ENCODE peak calls at places on chromosomes 11 and 22, in four cellular contexts. N, I, K and E are unnamed samples.

GRCh38 chr11:118633319-118633690 is 25.9 kb downstream of the PHLDB1 start:
- DNase-seq in N (no peak), I (no peak), K (no peak), E (no peak)

GRCh38 chr22:41561335-41561734 is 525 bp downstream of the CSDC2 start:
- DNase-seq in N (no peak), I (no peak), K (no peak), E (no peak)

GRCh38 chr22:38657248-38657909 is 941 bp downstream of the CBY1 start:
- DNase-seq in N (peak), I (peak), K (peak), E (no peak)

GRCh38 chr22:17911887-17912286 is 112.5 kb downstream of the MICAL3 start:
- DNase-seq in N (no peak), I (no peak), K (no peak), E (no peak)

GRCh38 chr11:27013741-27014415 is 20.0 kb downstream of the FIBIN start:
- DNase-seq in N (no peak), I (no peak), K (no peak), E (no peak)

GRCh38 chr11:46463701-46464100 is 72.1 kb upstream of the CHRM4 start:
- DNase-seq in N (no peak), I (no peak), K (no peak), E (no peak)

GRCh38 chr22:25702046-25702445 is 39.9 kb upstream of the MYO18B start:
- DNase-seq in N (no peak), I (peak), K (peak), E (no peak)

GRCh38 chr11:123570939-123571590 is 83.4 kb downstream of the SCN3B start:
- DNase-seq in N (no peak), I (no peak), K (no peak), E (no peak)

GRCh38 chr22:37062366-37062655 is 10.8 kb downstream of the KCTD17 start:
- DNase-seq in N (no peak), I (no peak), K (no peak), E (no peak)

DNA sequence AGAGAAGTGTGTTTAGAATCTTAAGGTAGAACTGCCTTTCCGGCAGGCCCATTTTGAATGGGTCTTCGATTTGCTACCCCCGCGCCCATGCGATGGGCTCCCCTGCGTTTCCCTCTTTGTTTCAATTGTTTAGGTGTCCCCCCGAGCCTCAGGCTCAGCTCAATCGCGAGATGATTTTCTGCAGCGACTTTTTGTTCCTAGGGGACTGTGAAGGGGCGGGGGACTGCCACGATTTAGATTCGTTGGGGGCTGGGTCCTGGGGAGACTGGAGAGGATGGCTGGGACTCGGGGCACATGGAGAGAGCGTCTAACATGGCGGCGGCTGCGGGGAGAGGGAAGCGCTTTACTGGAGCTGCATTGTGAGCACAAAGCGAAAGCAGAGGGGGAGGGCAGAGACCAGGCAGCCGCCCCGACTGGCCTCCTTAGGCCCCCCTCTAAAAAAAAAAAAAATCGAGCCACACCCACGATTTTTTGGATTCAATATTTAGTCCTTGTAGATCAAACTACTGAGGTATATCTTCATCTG is 1.7 kb downstream of the CAPRIN1 start:
- DNase-seq in N (peak), I (peak), K (peak), E (no peak)
- TF ChIP-seq POLR2AphosphoS5 in N (peak), I (peak), K (peak), E (no peak)

GRCh38 chr11:304061-304506 is 3.5 kb upstream of the IFITM2 start:
- DNase-seq in N (no peak), I (no peak), K (no peak), E (no peak)
- TF ChIP-seq ELF1 in N (no peak), I (no peak), K (no peak), E (no peak)

DNA sequence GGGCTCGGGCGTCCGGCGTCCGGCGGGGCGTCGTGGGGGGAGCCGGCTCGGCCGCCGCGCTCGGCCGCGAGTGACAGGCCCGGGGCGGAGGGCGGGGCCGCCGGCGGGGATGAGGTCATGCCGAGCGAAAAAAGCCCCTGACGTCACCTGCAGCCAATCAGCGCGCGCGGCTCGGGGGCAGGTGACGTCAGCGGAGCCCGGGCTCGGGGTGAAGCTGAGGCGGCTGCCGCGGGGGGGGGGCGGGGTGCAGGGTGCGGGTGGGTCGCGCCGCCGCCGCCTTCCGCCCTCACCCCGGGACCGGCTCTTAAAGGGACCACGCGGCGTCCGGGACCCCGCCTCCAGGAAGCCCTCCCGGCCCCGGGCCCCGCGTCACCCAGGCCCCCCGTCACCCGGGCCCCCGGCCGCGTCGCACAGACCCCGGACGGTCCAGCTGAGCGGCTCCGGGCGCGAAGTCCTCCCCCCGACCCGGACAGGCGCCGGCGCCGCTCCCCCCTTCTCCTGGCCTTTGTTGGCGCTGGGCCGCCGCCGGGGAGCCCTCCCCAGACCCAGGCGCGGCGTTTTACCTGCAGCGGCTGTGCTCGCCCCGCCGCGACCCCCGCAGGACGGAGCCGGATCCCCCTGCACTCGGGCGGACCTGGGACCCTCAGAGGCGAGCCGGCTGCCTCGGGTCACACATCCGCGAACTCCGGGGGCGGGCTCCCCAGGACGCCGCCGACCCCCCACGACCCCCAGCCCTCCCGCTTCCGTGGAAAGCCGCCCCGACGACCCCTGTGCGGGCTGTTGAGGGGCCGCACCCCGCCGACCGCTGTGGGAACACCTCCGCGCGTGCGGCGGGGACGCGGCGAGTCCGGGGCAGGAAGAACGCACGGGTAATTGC is at the start of gene DUSP8:
- DNase-seq in N (peak), I (peak), K (peak), E (peak)
- TF ChIP-seq POLR2AphosphoS5 in N (no peak), I (no peak), K (no peak), E (peak)

GRCh38 chr11:102530558-102530957 is at the start of gene MMP7:
- DNase-seq in N (no peak), I (no peak), K (no peak), E (no peak)
- TF ChIP-seq ELF1 in N (no peak), I (no peak), K (no peak), E (no peak)

DNA sequence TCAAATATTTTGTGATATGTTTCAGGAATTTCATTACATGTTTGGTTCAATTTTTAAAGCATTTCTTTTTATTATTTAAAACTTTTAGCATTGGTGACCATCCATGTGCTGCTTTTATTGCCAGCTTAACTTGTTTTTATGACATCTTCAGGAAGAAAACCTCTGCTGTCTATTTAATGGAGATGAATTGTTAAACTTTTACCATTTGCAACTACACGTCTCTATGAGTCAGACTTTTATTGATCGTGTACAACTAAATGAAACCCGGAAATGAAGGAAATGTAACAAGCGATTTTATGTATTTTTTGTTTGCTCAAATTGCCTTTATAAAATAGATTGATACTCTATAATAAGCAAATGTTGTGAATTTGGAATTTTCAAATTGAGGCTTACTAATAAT is 113.0 kb downstream of the PTPRJ start:
- DNase-seq in N (no peak), I (no peak), K (no peak), E (no peak)
- TF ChIP-seq POLR2AphosphoS5 in N (no peak), I (no peak), K (no peak), E (no peak)